ENCODE peak calls at places on chromosomes 16 and 17, in ten cellular contexts. One of them, this sample, is unnamed.

GRCh38 chr16:21265104-21265825 is 12.8 kb downstream of the CRYM start:
- DNase-seq in heart right ventricle: peak; percentile 74
- DNase-seq in BE2C: no peak
- DNase-seq in CD8-positive, alpha-beta memory T cell: no peak
- DNase-seq in tibial artery: no peak
- DNase-seq in tibial nerve: no peak
- DNase-seq in colonic mucosa: no peak
- DNase-seq in upper lobe of right lung: no peak
- DNase-seq in Karpas-422: no peak
- DNase-seq in ovary: no peak
- DNase-seq in this sample: no peak

GRCh38 chr16:4691666-4692412 is 1.5 kb upstream of the NUDT16L1 start:
- DNase-seq in heart right ventricle: no peak
- DNase-seq in BE2C: no peak
- DNase-seq in CD8-positive, alpha-beta memory T cell: peak; percentile 45
- DNase-seq in tibial artery: no peak
- DNase-seq in tibial nerve: no peak
- DNase-seq in colonic mucosa: no peak
- DNase-seq in upper lobe of right lung: peak; percentile 62
- DNase-seq in Karpas-422: no peak
- DNase-seq in ovary: no peak
- DNase-seq in this sample: no peak

GRCh38 chr16:23709536-23709935 is 3.5 kb downstream of the ERN2 start:
- DNase-seq in heart right ventricle: no peak
- DNase-seq in BE2C: no peak
- DNase-seq in CD8-positive, alpha-beta memory T cell: no peak
- DNase-seq in tibial artery: no peak
- DNase-seq in tibial nerve: no peak
- DNase-seq in colonic mucosa: no peak
- DNase-seq in upper lobe of right lung: no peak
- DNase-seq in Karpas-422: no peak
- DNase-seq in ovary: no peak
- DNase-seq in this sample: no peak

GRCh38 chr16:4795181-4795827 is at the start of gene SMIM22:
- DNase-seq in heart right ventricle: no peak
- DNase-seq in BE2C: peak; percentile 64
- DNase-seq in CD8-positive, alpha-beta memory T cell: no peak
- DNase-seq in tibial artery: no peak
- DNase-seq in tibial nerve: no peak
- DNase-seq in colonic mucosa: peak; percentile 87
- DNase-seq in upper lobe of right lung: peak; percentile 86
- DNase-seq in Karpas-422: no peak
- DNase-seq in ovary: no peak
- DNase-seq in this sample: peak; percentile 85

GRCh38 chr16:25010542-25010941 is 4.6 kb downstream of the ARHGAP17 start:
- DNase-seq in heart right ventricle: no peak
- DNase-seq in BE2C: no peak
- DNase-seq in CD8-positive, alpha-beta memory T cell: no peak
- DNase-seq in tibial artery: no peak
- DNase-seq in tibial nerve: no peak
- DNase-seq in colonic mucosa: no peak
- DNase-seq in upper lobe of right lung: no peak
- DNase-seq in Karpas-422: no peak
- DNase-seq in ovary: no peak
- DNase-seq in this sample: no peak

GRCh38 chr17:61000911-61001310 is 323.3 kb downstream of the BCAS3 start:
- DNase-seq in heart right ventricle: no peak
- DNase-seq in BE2C: no peak
- DNase-seq in CD8-positive, alpha-beta memory T cell: no peak
- DNase-seq in tibial artery: no peak
- DNase-seq in tibial nerve: no peak
- DNase-seq in colonic mucosa: no peak
- DNase-seq in upper lobe of right lung: no peak
- DNase-seq in Karpas-422: no peak
- DNase-seq in ovary: no peak
- DNase-seq in this sample: no peak

GRCh38 chr17:81094224-81094743 is 59.3 kb downstream of the BAIAP2 start:
- DNase-seq in heart right ventricle: no peak
- DNase-seq in BE2C: no peak
- DNase-seq in CD8-positive, alpha-beta memory T cell: no peak
- DNase-seq in tibial artery: no peak
- DNase-seq in tibial nerve: no peak
- DNase-seq in colonic mucosa: no peak
- DNase-seq in upper lobe of right lung: no peak
- DNase-seq in Karpas-422: no peak
- DNase-seq in ovary: no peak
- DNase-seq in this sample: no peak

GRCh38 chr17:50271173-50271750 is 3.0 kb upstream of the TMEM92 start:
- DNase-seq in heart right ventricle: no peak
- DNase-seq in BE2C: no peak
- DNase-seq in CD8-positive, alpha-beta memory T cell: no peak
- DNase-seq in tibial artery: no peak
- DNase-seq in tibial nerve: no peak
- DNase-seq in colonic mucosa: peak; percentile 18
- DNase-seq in upper lobe of right lung: no peak
- DNase-seq in Karpas-422: no peak
- DNase-seq in ovary: no peak
- DNase-seq in this sample: no peak

GRCh38 chr17:66214893-66215528 is 14.2 kb downstream of the APOH start:
- DNase-seq in heart right ventricle: no peak
- DNase-seq in BE2C: no peak
- DNase-seq in CD8-positive, alpha-beta memory T cell: no peak
- DNase-seq in tibial artery: no peak
- DNase-seq in tibial nerve: no peak
- DNase-seq in colonic mucosa: no peak
- DNase-seq in upper lobe of right lung: no peak
- DNase-seq in Karpas-422: no peak
- DNase-seq in ovary: no peak
- DNase-seq in this sample: no peak

GRCh38 chr17:15892679-15893332 is 52.1 kb upstream of the ADORA2B start:
- DNase-seq in heart right ventricle: no peak
- DNase-seq in BE2C: no peak
- DNase-seq in CD8-positive, alpha-beta memory T cell: no peak
- DNase-seq in tibial artery: no peak
- DNase-seq in tibial nerve: no peak
- DNase-seq in colonic mucosa: no peak
- DNase-seq in upper lobe of right lung: no peak
- DNase-seq in Karpas-422: no peak
- DNase-seq in ovary: no peak
- DNase-seq in this sample: no peak

GRCh38 chr16:19524866-19525723 is 1.4 kb downstream of the CCP110 start:
- DNase-seq in heart right ventricle: no peak
- DNase-seq in BE2C: no peak
- DNase-seq in CD8-positive, alpha-beta memory T cell: no peak
- DNase-seq in tibial artery: no peak
- DNase-seq in tibial nerve: no peak
- DNase-seq in colonic mucosa: no peak
- DNase-seq in upper lobe of right lung: no peak
- DNase-seq in Karpas-422: peak; percentile 77
- DNase-seq in ovary: no peak
- DNase-seq in this sample: no peak

GRCh38 chr17:69907081-69907847 is 167.8 kb upstream of the KCNJ16 start:
- DNase-seq in heart right ventricle: peak; percentile 19
- DNase-seq in BE2C: no peak
- DNase-seq in CD8-positive, alpha-beta memory T cell: no peak
- DNase-seq in tibial artery: no peak
- DNase-seq in tibial nerve: no peak
- DNase-seq in colonic mucosa: no peak
- DNase-seq in upper lobe of right lung: no peak
- DNase-seq in Karpas-422: peak; percentile 62
- DNase-seq in ovary: no peak
- DNase-seq in this sample: no peak

GRCh38 chr17:11996722-11997146 is 541 bp downstream of the ZNF18 start:
- DNase-seq in heart right ventricle: peak; percentile 40
- DNase-seq in BE2C: no peak
- DNase-seq in CD8-positive, alpha-beta memory T cell: peak; percentile 68
- DNase-seq in tibial artery: no peak
- DNase-seq in tibial nerve: peak; percentile 38
- DNase-seq in colonic mucosa: peak; percentile 66
- DNase-seq in upper lobe of right lung: no peak
- DNase-seq in Karpas-422: peak; percentile 85
- DNase-seq in ovary: no peak
- DNase-seq in this sample: no peak

GRCh38 chr16:24544640-24545039 is 5.3 kb downstream of the RBBP6 start:
- DNase-seq in heart right ventricle: no peak
- DNase-seq in BE2C: no peak
- DNase-seq in CD8-positive, alpha-beta memory T cell: no peak
- DNase-seq in tibial artery: no peak
- DNase-seq in tibial nerve: no peak
- DNase-seq in colonic mucosa: no peak
- DNase-seq in upper lobe of right lung: no peak
- DNase-seq in Karpas-422: no peak
- DNase-seq in ovary: no peak
- DNase-seq in this sample: no peak

GRCh38 chr16:15427648-15428239 is 6.6 kb upstream of the BMERB1 start:
- DNase-seq in heart right ventricle: peak; percentile 77
- DNase-seq in BE2C: peak; percentile 57
- DNase-seq in CD8-positive, alpha-beta memory T cell: peak; percentile 70
- DNase-seq in tibial artery: peak; percentile 79
- DNase-seq in tibial nerve: peak; percentile 80
- DNase-seq in colonic mucosa: peak; percentile 57
- DNase-seq in upper lobe of right lung: peak; percentile 66
- DNase-seq in Karpas-422: peak; percentile 69
- DNase-seq in ovary: peak; percentile 77
- DNase-seq in this sample: peak; percentile 45

GRCh38 chr17:82463391-82463790 is 4.8 kb downstream of the NARF start:
- DNase-seq in heart right ventricle: no peak
- DNase-seq in BE2C: no peak
- DNase-seq in CD8-positive, alpha-beta memory T cell: no peak
- DNase-seq in tibial artery: no peak
- DNase-seq in tibial nerve: no peak
- DNase-seq in colonic mucosa: no peak
- DNase-seq in upper lobe of right lung: no peak
- DNase-seq in Karpas-422: no peak
- DNase-seq in ovary: no peak
- DNase-seq in this sample: peak; percentile 41

GRCh38 chr17:39174907-39175694 is 9.1 kb upstream of the ARL5C start:
- DNase-seq in heart right ventricle: peak; percentile 83
- DNase-seq in BE2C: peak; percentile 84
- DNase-seq in CD8-positive, alpha-beta memory T cell: peak; percentile 86
- DNase-seq in tibial artery: peak; percentile 61
- DNase-seq in tibial nerve: peak; percentile 72
- DNase-seq in colonic mucosa: peak; percentile 72
- DNase-seq in upper lobe of right lung: peak; percentile 81
- DNase-seq in Karpas-422: peak; percentile 93
- DNase-seq in ovary: peak; percentile 75
- DNase-seq in this sample: no peak

GRCh38 chr16:89042711-89043551 is 50.7 kb upstream of the ACSF3 start:
- DNase-seq in heart right ventricle: no peak
- DNase-seq in BE2C: peak; percentile 12
- DNase-seq in CD8-positive, alpha-beta memory T cell: no peak
- DNase-seq in tibial artery: no peak
- DNase-seq in tibial nerve: no peak
- DNase-seq in colonic mucosa: no peak
- DNase-seq in upper lobe of right lung: no peak
- DNase-seq in Karpas-422: no peak
- DNase-seq in ovary: no peak
- DNase-seq in this sample: no peak

DNA sequence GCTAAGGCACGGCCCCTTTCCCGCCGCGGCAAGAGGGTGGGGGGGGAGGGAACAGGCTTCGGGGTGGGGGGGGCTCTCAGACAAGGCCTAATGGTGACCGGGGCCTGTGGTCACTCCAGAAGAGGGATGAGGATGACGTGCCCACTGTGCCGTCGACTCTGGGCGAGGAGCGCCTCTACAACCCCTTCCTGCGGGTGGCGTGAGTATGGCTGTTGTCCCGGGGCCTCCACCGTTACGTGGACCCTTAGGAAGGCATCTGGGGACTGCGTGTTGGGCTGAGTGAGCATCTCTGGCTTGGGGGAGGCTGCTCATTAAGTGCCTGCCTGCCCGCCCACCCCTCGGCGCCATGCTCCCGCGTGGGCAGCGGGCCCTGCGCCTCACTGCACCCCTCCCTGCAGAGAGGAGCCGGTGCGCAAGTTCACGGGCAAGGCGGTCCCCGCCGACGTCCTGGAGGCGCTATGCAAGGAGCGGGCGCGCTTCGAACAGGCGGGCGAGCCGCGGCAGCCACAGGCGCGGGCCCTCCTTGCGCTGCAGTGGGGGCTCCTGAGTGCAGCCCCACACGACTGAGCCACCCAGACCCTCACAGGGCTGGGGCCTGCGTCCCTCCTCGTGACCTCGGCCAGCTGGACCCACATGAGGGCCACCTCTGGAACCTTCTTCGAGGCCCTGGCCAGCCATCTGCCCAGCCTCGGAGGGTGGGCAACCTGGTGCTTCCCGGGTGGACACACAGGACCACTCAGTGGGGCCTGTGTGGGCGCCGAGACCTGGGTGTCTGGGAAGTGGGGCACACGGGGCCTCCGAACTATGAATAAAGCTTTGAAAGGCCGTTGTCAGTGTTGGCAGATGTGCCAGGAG is 2.2 kb downstream of the HAGHL start:
- DNase-seq in heart right ventricle: no peak
- DNase-seq in BE2C: no peak
- DNase-seq in CD8-positive, alpha-beta memory T cell: no peak
- DNase-seq in tibial artery: no peak
- DNase-seq in tibial nerve: no peak
- DNase-seq in colonic mucosa: no peak
- DNase-seq in upper lobe of right lung: peak; percentile 67
- DNase-seq in Karpas-422: no peak
- DNase-seq in ovary: no peak
- DNase-seq in this sample: no peak
- H3K4me3 ChIP-seq in heart right ventricle: no peak overlapping the region
- H3K4me3 ChIP-seq in BE2C: peak overlapping the region; percentile 83
- H3K4me3 ChIP-seq in CD8-positive, alpha-beta memory T cell: no peak overlapping the region
- H3K4me3 ChIP-seq in tibial artery: no peak overlapping the region
- H3K4me3 ChIP-seq in tibial nerve: no peak overlapping the region
- H3K4me3 ChIP-seq in colonic mucosa: no peak overlapping the region
- H3K4me3 ChIP-seq in upper lobe of right lung: no peak overlapping the region
- H3K4me3 ChIP-seq in Karpas-422: peak overlapping the region; percentile 91
- H3K4me3 ChIP-seq in ovary: no peak overlapping the region
- H3K4me3 ChIP-seq in this sample: no peak overlapping the region

GRCh38 chr17:45103269-45103795 is 29.0 kb downstream of the PLCD3 start:
- DNase-seq in heart right ventricle: peak; percentile 48
- DNase-seq in BE2C: no peak
- DNase-seq in CD8-positive, alpha-beta memory T cell: no peak
- DNase-seq in tibial artery: no peak
- DNase-seq in tibial nerve: no peak
- DNase-seq in colonic mucosa: no peak
- DNase-seq in upper lobe of right lung: no peak
- DNase-seq in Karpas-422: no peak
- DNase-seq in ovary: no peak
- DNase-seq in this sample: no peak
- H3K4me1 ChIP-seq in heart right ventricle: peaks cover 52% of the 10 kb centered on the region
- H3K4me1 ChIP-seq in BE2C: no peaks in the 10 kb centered on the region
- H3K4me1 ChIP-seq in CD8-positive, alpha-beta memory T cell: no peaks in the 10 kb centered on the region
- H3K4me1 ChIP-seq in tibial artery: peaks cover 38% of the 10 kb centered on the region
- H3K4me1 ChIP-seq in tibial nerve: peaks cover 31% of the 10 kb centered on the region
- H3K4me1 ChIP-seq in colonic mucosa: no peaks in the 10 kb centered on the region
- H3K4me1 ChIP-seq in upper lobe of right lung: peaks cover 6% of the 10 kb centered on the region
- H3K4me1 ChIP-seq in Karpas-422: no peaks in the 10 kb centered on the region
- H3K4me1 ChIP-seq in ovary: peaks cover 10% of the 10 kb centered on the region
- H3K4me1 ChIP-seq in this sample: peaks cover 8% of the 10 kb centered on the region

GRCh38 chr17:64984776-64985521 is 65.7 kb upstream of the LRRC37A3 start:
- DNase-seq in heart right ventricle: no peak
- DNase-seq in BE2C: no peak
- DNase-seq in CD8-positive, alpha-beta memory T cell: peak; percentile 82
- DNase-seq in tibial artery: no peak
- DNase-seq in tibial nerve: no peak
- DNase-seq in colonic mucosa: no peak
- DNase-seq in upper lobe of right lung: no peak
- DNase-seq in Karpas-422: peak; percentile 80
- DNase-seq in ovary: no peak
- DNase-seq in this sample: no peak
- H3K4me3 ChIP-seq in heart right ventricle: no peak overlapping the region
- H3K4me3 ChIP-seq in BE2C: no peak overlapping the region
- H3K4me3 ChIP-seq in CD8-positive, alpha-beta memory T cell: peak overlapping the region; percentile 60
- H3K4me3 ChIP-seq in tibial artery: no peak overlapping the region
- H3K4me3 ChIP-seq in tibial nerve: no peak overlapping the region
- H3K4me3 ChIP-seq in colonic mucosa: no peak overlapping the region
- H3K4me3 ChIP-seq in upper lobe of right lung: no peak overlapping the region
- H3K4me3 ChIP-seq in Karpas-422: peak overlapping the region; percentile 42
- H3K4me3 ChIP-seq in ovary: no peak overlapping the region
- H3K4me3 ChIP-seq in this sample: no peak overlapping the region

GRCh38 chr17:79948918-79949645 is 86.6 kb downstream of the TBC1D16 start:
- DNase-seq in heart right ventricle: no peak
- DNase-seq in BE2C: no peak
- DNase-seq in CD8-positive, alpha-beta memory T cell: peak; percentile 46
- DNase-seq in tibial artery: no peak
- DNase-seq in tibial nerve: no peak
- DNase-seq in colonic mucosa: no peak
- DNase-seq in upper lobe of right lung: peak; percentile 61
- DNase-seq in Karpas-422: no peak
- DNase-seq in ovary: peak; percentile 7
- DNase-seq in this sample: no peak
- H3K4me1 ChIP-seq in heart right ventricle: peaks cover 20% of the 10 kb centered on the region
- H3K4me1 ChIP-seq in BE2C: peaks cover 16% of the 10 kb centered on the region
- H3K4me1 ChIP-seq in CD8-positive, alpha-beta memory T cell: no peaks in the 10 kb centered on the region
- H3K4me1 ChIP-seq in tibial artery: peaks cover 25% of the 10 kb centered on the region
- H3K4me1 ChIP-seq in tibial nerve: peaks cover 19% of the 10 kb centered on the region
- H3K4me1 ChIP-seq in colonic mucosa: no peaks in the 10 kb centered on the region
- H3K4me1 ChIP-seq in upper lobe of right lung: peaks cover 19% of the 10 kb centered on the region
- H3K4me1 ChIP-seq in Karpas-422: peaks cover 7% of the 10 kb centered on the region
- H3K4me1 ChIP-seq in ovary: peaks cover 15% of the 10 kb centered on the region
- H3K4me1 ChIP-seq in this sample: peaks cover 8% of the 10 kb centered on the region